ENCODE peak calls at places on chromosomes 2 and 18, in six cellular contexts. Q is heart right ventricle, U is brain microvascular endothelial cell, Z is pancreas, K is K562, L is mesenchymal stem cell. T is an unnamed sample.

GRCh38 chr2:143901185-143901842 is 618.6 kb downstream of the ZEB2 start:
- DNase-seq in Q (no peak), U (peak), Z (no peak), K (no peak), L (peak), T (peak)

GRCh38 chr18:12318334-12318697 is 10.3 kb downstream of the TUBB6 start:
- DNase-seq in Q (no peak), U (no peak), Z (no peak), K (no peak), L (no peak), T (no peak)

GRCh38 chr2:202034249-202035088 is 814 bp downstream of the FZD7 start:
- DNase-seq in Q (no peak), U (peak), Z (peak), K (peak), L (peak), T (no peak)

GRCh38 chr18:11728247-11728646 is 39.2 kb downstream of the GNAL start:
- DNase-seq in Q (no peak), U (peak), Z (no peak), K (no peak), L (no peak), T (no peak)

GRCh38 chr2:226788881-226789485 is 10.6 kb downstream of the IRS1 start:
- DNase-seq in Q (no peak), U (no peak), Z (no peak), K (no peak), L (no peak), T (no peak)

GRCh38 chr2:14094592-14094991 is 537.9 kb upstream of the LRATD1 start:
- DNase-seq in Q (no peak), U (no peak), Z (no peak), K (no peak), L (no peak), T (no peak)

GRCh38 chr2:150171065-150171548 is 316.4 kb downstream of the RND3 start:
- DNase-seq in Q (no peak), U (no peak), Z (peak), K (no peak), L (no peak), T (no peak)

GRCh38 chr2:38601463-38602135 is 1.1 kb downstream of the HNRNPLL start:
- DNase-seq in Q (no peak), U (no peak), Z (no peak), K (no peak), L (peak), T (peak)

GRCh38 chr18:78777992-78778391 is 201.6 kb upstream of the SALL3 start:
- DNase-seq in Q (no peak), U (no peak), Z (peak), K (no peak), L (no peak), T (peak)

GRCh38 chr2:43134571-43134889 is 91.9 kb downstream of the ZFP36L2 start:
- DNase-seq in Q (no peak), U (no peak), Z (no peak), K (no peak), L (no peak), T (no peak)

GRCh38 chr2:157190151-157190550 is 67.4 kb upstream of the GALNT5 start:
- DNase-seq in Q (no peak), U (peak), Z (no peak), K (no peak), L (peak), T (peak)

GRCh38 chr18:11880586-11881304 is 27.4 kb downstream of the MPPE1 start:
- DNase-seq in Q (no peak), U (no peak), Z (no peak), K (peak), L (no peak), T (peak)

GRCh38 chr2:40716879-40717278 is 265.0 kb upstream of the SLC8A1 start:
- DNase-seq in Q (no peak), U (peak), Z (no peak), K (no peak), L (no peak), T (peak)

GRCh38 chr2:143629344-143629743 is 500.1 kb downstream of the ARHGAP15 start:
- DNase-seq in Q (no peak), U (peak), Z (no peak), K (no peak), L (peak), T (no peak)

GRCh38 chr2:112642961-112643360 is 2.8 kb upstream of the SLC20A1 start:
- DNase-seq in Q (no peak), U (no peak), Z (no peak), K (no peak), L (peak), T (no peak)

GRCh38 chr18:36468161-36468560 is 170.6 kb downstream of the FHOD3 start:
- DNase-seq in Q (peak), U (no peak), Z (peak), K (no peak), L (no peak), T (no peak)

GRCh38 chr18:79951545-79952456 is at the start of gene SLC66A2:
- DNase-seq in Q (peak), U (peak), Z (peak), K (peak), L (peak), T (peak)

GRCh38 chr2:207240649-207241048 is 74.9 kb upstream of the KLF7 start:
- DNase-seq in Q (no peak), U (no peak), Z (no peak), K (no peak), L (no peak), T (no peak)

GRCh38 chr2:207239222-207239674 is 73.5 kb upstream of the KLF7 start:
- DNase-seq in Q (peak), U (peak), Z (no peak), K (peak), L (peak), T (peak)

GRCh38 chr2:207243601-207244000 is 77.9 kb upstream of the KLF7 start:
- DNase-seq in Q (no peak), U (no peak), Z (no peak), K (no peak), L (no peak), T (no peak)

GRCh38 chr2:207239754-207240494 is 74.2 kb upstream of the KLF7 start:
- DNase-seq in Q (no peak), U (no peak), Z (no peak), K (no peak), L (peak), T (no peak)

GRCh38 chr2:207241198-207241597 is 75.5 kb upstream of the KLF7 start:
- DNase-seq in Q (no peak), U (no peak), Z (no peak), K (no peak), L (peak), T (no peak)
- H3K4me3 ChIP-seq in Q (no peak), U (no peak), Z (no peak), K (no peak), L (no peak), T (no peak)

DNA sequence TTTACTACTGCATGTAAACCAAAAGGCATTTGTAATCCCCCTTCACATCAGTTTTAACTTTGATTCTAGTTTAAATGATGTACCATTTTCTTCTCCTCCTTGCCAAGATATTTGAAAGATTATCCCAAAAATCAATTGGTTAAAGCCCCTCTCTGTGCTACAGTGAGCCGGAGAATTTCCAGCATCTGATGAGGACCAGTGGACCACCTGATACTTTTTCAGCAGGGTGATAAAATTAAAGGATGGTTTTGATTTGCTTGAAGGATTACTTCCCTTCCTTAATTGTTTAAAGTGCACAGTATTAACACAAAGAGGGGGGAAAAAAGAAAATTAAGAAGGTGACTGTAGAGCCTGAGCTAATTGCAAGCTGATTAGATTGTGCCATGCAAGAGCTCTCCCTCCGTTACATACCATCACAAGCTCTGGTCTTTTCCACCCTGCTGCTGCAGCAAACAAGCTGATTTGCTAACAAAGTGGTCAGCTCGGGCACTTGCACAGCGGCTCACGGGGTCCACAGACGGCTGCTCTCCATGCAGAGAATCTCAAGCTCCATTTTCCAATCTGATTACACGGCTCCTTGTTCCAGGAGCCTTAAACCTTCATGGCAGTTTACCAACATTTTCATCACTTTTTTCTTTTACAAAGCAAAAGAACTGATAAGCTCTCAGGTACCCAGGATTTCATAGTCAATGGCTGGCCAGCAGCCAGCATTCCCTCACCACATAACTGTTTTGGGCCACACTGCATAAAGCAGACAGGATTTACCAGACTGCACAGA is 22.1 kb downstream of the FIGN start:
- DNase-seq in Q (no peak), U (no peak), Z (no peak), K (no peak), L (no peak), T (no peak)
- H3K27ac ChIP-seq in Q (no peak), U (no peak), Z (no peak), K (no peak), L (no peak), T (no peak)

DNA sequence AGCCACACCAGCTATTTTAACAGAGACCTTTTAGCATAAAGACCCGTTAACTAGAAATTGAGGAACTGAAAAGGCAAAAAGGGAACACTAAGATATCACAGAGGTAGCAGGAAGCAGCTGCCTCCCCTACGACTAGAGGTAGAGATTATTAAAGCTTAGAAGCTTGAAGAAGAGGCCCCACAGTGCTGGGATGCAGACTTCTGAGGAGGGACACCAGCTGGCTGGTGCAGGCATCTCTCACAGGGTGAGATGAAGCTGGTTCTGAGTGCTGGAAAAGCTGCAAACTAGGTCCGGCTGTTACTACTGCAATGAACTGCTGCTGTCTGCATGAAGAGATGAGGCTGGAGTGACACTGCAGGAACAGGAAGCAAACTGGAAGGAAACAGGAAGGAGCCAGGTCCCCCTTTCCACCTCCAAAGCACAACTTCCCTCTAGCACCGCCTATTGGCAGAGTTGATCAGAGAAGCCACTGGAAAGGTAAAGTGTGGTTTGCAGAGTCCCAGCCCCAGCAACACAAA is 61.2 kb upstream of the MRPS9 start:
- DNase-seq in Q (no peak), U (no peak), Z (no peak), K (peak), L (no peak), T (no peak)
- H3K4me3 ChIP-seq in Q (no peak), U (no peak), Z (no peak), K (no peak), L (no peak), T (no peak)

DNA sequence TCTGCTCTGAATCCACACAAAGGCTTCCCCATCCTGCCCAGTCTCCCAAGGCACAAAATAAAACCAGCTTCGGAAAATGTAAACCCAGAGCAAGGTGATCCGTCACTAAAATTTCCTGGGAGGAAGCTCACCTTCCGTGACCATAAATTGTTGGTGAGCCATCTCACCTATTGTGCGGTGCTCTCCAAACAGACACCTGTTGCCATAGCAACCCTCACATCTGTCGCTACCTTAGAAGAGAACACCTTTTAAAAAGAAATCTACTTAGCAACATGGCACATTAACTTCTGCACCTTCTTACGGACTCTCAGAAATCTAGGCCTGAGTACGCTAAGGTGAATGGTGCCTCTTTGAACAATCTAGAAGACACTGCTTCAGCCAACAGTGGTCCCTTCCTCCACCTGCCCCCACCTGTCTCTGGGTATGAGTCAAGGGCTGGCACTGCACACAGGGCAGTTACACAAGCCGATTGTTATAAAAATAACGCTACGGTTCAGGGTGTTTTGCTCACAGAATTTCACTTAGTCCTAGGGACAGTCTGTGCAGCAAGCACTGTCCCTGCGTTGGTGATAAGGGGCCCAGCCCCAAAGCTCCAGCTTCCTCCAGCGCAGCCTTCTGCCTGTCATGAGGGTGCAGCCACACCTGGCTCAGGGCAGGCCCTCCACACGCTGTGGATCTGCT is 114.9 kb upstream of the ID2 start:
- DNase-seq in Q (no peak), U (no peak), Z (no peak), K (no peak), L (no peak), T (no peak)
- H3K27ac ChIP-seq in Q (no peak), U (no peak), Z (no peak), K (no peak), L (no peak), T (no peak)

DNA sequence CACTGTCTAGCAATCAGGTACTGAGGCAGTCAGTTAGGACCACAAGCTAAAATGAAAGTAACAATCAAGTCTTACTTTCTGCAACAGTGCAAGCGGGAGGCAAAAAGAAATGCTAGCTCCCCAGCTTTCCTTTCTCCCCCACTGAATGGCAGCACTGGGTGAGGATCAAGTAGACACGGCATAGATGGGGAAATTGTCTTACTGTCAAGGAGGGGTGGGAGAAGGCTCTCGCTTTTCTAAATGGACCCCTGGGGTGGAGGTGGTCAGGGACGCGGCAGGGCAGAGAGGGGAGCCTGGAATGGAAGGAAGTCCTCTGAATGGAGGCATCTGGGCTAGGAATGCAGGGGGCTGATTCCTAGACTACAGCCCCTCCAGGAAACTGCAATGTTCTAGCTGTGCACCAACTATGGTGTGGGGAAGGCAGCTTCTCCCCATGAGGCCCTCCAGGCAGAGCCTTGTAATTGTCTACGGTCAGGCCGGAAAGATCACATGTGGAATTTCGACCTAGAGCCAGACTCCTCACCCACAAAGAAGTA is 24.3 kb downstream of the METTL8 start:
- DNase-seq in Q (no peak), U (no peak), Z (no peak), K (no peak), L (peak), T (no peak)
- H3K4me3 ChIP-seq in Q (peak), U (peak), Z (no peak), K (no peak), L (peak), T (no peak)

GRCh38 chr2:219408101-219409030 is 9.8 kb upstream of the DES start:
- DNase-seq in Q (no peak), U (no peak), Z (no peak), K (no peak), L (no peak), T (no peak)
- H3K27ac ChIP-seq in Q (no peak), U (no peak), Z (no peak), K (no peak), L (peak), T (no peak)

DNA sequence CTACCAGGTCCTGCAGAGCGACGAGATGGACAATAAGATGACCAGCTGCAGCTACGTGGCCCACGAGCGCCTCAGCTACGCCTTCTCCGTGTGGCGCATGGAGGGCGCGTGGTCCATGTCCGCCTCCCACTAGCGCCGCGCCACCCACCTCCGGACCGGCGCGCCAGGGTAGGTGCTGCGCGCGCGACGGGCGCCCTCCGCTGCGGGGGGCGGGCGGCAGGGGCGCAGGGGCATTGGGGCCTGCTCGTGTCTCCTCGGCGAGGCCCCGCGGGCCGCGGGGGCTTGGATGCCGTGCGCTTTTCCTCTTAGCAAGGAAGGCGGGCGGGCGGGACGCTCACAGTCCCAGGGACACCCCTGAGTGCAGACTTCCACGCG is 668 bp downstream of the TWIST2 start:
- DNase-seq in Q (no peak), U (no peak), Z (no peak), K (no peak), L (no peak), T (no peak)
- H3K4me3 ChIP-seq in Q (peak), U (peak), Z (peak), K (no peak), L (peak), T (peak)

GRCh38 chr18:6365385-6365784 is 49.3 kb downstream of the L3MBTL4 start:
- DNase-seq in Q (no peak), U (no peak), Z (no peak), K (no peak), L (no peak), T (no peak)
- H3K27ac ChIP-seq in Q (no peak), U (no peak), Z (no peak), K (no peak), L (no peak), T (no peak)